ENCODE peak calls at places on chromosomes 5 and 9, in ten cellular contexts. V is CD4-positive, alpha-beta memory T cell; L is colonic mucosa; D is prostate gland; H is A549; U is stomach; F is effector memory CD4-positive, alpha-beta T cell; G is spleen; O is OCI-LY7; E is Peyer's patch. I is an unnamed sample.

GRCh38 chr5:90944116-90944515 is 385.5 kb downstream of the ADGRV1 start:
- DNase-seq in U (no peak), H (no peak), F (no peak), V (no peak), D (no peak), L (no peak), O (no peak), E (no peak), G (no peak), I (no peak)

GRCh38 chr9:89817186-89817960 is 212.6 kb downstream of the GADD45G start:
- DNase-seq in O (no peak), E (no peak), L (no peak), V (no peak), F (no peak), U (no peak), D (no peak), G (peak; percentile 74), H (no peak), I (no peak)

GRCh38 chr5:58759745-58760144 is 176.9 kb downstream of the RAB3C start:
- DNase-seq in G (no peak), H (no peak), V (no peak), E (no peak), U (no peak), O (no peak), F (no peak), L (no peak), D (no peak), I (peak; percentile 51)

GRCh38 chr9:99373912-99374311 is 151.8 kb downstream of the SEC61B start:
- DNase-seq in E (no peak), H (no peak), V (no peak), F (no peak), D (no peak), G (no peak), O (no peak), L (no peak), U (no peak), I (no peak)

GRCh38 chr9:92504881-92505280 is 22.6 kb upstream of the ASPN start:
- DNase-seq in L (no peak), F (no peak), O (no peak), D (no peak), V (no peak), G (no peak), U (no peak), E (no peak), H (no peak), I (no peak)

GRCh38 chr9:79246170-79246569 is 325.6 kb upstream of the TLE4 start:
- DNase-seq in H (no peak), G (no peak), E (no peak), V (no peak), D (no peak), F (no peak), L (no peak), O (no peak), U (no peak), I (no peak)

GRCh38 chr5:172420215-172420934 is 34.0 kb downstream of the SH3PXD2B start:
- DNase-seq in V (no peak), H (peak; percentile 90), E (no peak), D (peak; percentile 74), O (peak; percentile 27), L (peak; percentile 92), F (no peak), U (peak; percentile 64), G (no peak), I (peak; percentile 99)

GRCh38 chr9:84266087-84266561 is 74.4 kb downstream of the SLC28A3 start:
- DNase-seq in F (no peak), U (no peak), H (peak; percentile 19), V (no peak), E (no peak), L (peak; percentile 20), D (no peak), O (no peak), G (no peak), I (peak; percentile 85)

GRCh38 chr5:138850854-138851253 is 24.3 kb downstream of the LRRTM2 start:
- DNase-seq in D (no peak), U (no peak), V (no peak), L (no peak), O (no peak), H (no peak), G (no peak), E (no peak), F (no peak), I (no peak)

GRCh38 chr5:146079695-146080361 is 25.5 kb downstream of the PLAC8L1 start:
- DNase-seq in V (no peak), F (no peak), G (no peak), D (no peak), E (no peak), U (no peak), L (no peak), O (no peak), H (no peak), I (no peak)

GRCh38 chr5:31186672-31187267 is 6.7 kb upstream of the CDH6 start:
- DNase-seq in E (no peak), U (no peak), G (no peak), D (no peak), H (peak; percentile 38), O (peak; percentile 40), L (no peak), V (no peak), F (no peak), I (peak; percentile 64)

GRCh38 chr9:100581661-100582060 is 3.8 kb downstream of the CAVIN4 start:
- DNase-seq in H (no peak), F (no peak), V (no peak), D (no peak), E (no peak), L (no peak), O (no peak), U (no peak), G (no peak), I (no peak)

GRCh38 chr5:32961066-32961429 is 249.9 kb downstream of the NPR3 start:
- DNase-seq in G (no peak), U (no peak), V (no peak), F (no peak), E (no peak), H (no peak), L (no peak), O (no peak), D (no peak), I (no peak)

GRCh38 chr9:94927762-94928158 is 201.3 kb downstream of the AOPEP start:
- DNase-seq in H (no peak), G (no peak), L (no peak), E (no peak), D (no peak), F (no peak), U (no peak), V (no peak), O (no peak), I (no peak)

GRCh38 chr9:94926457-94926852 is 200.0 kb downstream of the AOPEP start:
- DNase-seq in F (no peak), O (no peak), E (no peak), D (no peak), U (no peak), H (no peak), L (peak; percentile 53), G (no peak), V (no peak), I (no peak)

GRCh38 chr9:94928271-94928670 is 201.8 kb downstream of the AOPEP start:
- DNase-seq in V (no peak), G (no peak), F (no peak), D (no peak), L (no peak), U (no peak), H (no peak), O (no peak), E (no peak), I (no peak)

GRCh38 chr9:94927048-94927761 is 200.7 kb downstream of the AOPEP start:
- DNase-seq in V (no peak), E (no peak), D (no peak), U (no peak), F (no peak), L (no peak), G (no peak), O (no peak), H (no peak), I (no peak)

GRCh38 chr9:94925751-94926456 is 199.4 kb downstream of the AOPEP start:
- DNase-seq in U (no peak), L (peak; percentile 59), D (peak; percentile 66), O (no peak), F (no peak), H (peak; percentile 48), V (no peak), G (no peak), E (no peak), I (no peak)
- H3K4me1 ChIP-seq in U (peaks cover 30% of the 10 kb centered on the region), L (peaks cover 7% of the 10 kb centered on the region), D (peaks cover 2% of the 10 kb centered on the region), O (peaks cover 11% of the 10 kb centered on the region), F (no peaks in the 10 kb centered on the region), H (peaks cover 59% of the 10 kb centered on the region), V (no peaks in the 10 kb centered on the region), G (peaks cover 21% of the 10 kb centered on the region), E (no peaks in the 10 kb centered on the region), I (no peaks in the 10 kb centered on the region)

DNA sequence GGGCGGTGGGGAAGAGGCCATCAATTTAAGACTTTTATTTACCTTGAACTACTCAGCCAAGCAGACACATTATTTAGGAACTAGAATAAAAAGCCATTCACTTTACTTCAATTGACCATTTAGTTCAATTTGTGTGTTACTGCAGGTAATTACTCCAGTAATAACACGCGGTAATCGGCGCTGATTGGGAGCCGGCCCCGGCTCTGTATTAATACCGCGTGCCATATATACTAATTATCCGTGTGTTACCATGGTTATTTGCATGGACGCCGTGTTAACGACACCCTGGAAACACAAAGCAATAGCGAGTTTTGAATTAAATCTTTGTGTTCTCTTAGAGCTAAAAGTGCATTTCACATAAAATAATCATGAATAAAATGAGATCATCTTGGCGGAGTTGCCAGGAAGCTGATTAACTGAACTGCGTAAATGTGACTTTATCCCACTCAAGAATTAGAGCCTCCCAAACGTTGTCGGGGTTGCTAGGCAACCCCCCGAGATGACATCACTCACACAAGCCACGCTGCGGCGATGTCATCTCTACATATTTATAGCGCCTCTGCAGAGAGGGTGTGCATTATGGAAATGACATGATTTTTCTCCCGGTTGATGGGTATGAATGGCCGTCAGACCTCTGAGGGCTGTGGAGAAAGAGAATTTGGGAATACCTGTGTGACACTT is 41.4 kb upstream of the RNU6ATAC start:
- DNase-seq in O (no peak), E (no peak), U (no peak), F (no peak), H (no peak), D (no peak), L (peak; percentile 47), G (peak; percentile 44), V (no peak), I (no peak)
- H3K27ac ChIP-seq in O (no peak overlapping the region), E (no peak overlapping the region), U (peak overlapping the region; percentile 8), F (no peak overlapping the region), H (no peak overlapping the region), D (no peak overlapping the region), L (no peak overlapping the region), G (peak overlapping the region; percentile 69), V (no peak overlapping the region), I (no peak overlapping the region)

GRCh38 chr5:2758632-2759031 is 7.2 kb upstream of the IRX2 start:
- DNase-seq in G (no peak), F (no peak), U (no peak), L (no peak), H (no peak), V (no peak), E (no peak), O (no peak), D (no peak), I (no peak)
- H3K4me1 ChIP-seq in G (peaks cover 27% of the 10 kb centered on the region), F (peaks cover 3% of the 10 kb centered on the region), U (peaks cover 13% of the 10 kb centered on the region), L (no peaks in the 10 kb centered on the region), H (peaks cover 4% of the 10 kb centered on the region), V (no peaks in the 10 kb centered on the region), E (no peaks in the 10 kb centered on the region), O (no peaks in the 10 kb centered on the region), D (no peaks in the 10 kb centered on the region), I (no peaks in the 10 kb centered on the region)

DNA sequence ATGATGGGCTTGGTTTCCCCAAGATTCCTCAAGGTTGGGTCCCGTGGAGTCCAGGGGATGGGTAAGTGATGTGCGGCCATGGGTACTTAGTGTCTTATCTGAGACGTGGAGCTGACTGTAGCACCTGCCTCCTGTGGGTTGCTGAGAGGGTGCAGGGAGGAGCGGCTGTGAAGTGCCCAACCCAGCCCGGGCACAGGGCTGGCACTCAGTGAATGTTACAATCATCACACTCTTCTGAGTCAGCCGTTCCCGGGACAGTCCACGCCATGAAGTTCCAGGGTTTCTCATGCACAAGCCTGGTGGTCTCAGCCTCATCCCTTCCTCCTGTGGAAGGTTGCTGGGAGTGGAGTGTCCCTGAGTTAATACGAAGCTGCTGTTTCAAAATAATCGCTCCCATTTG is 29.1 kb downstream of the NTNG2 start:
- DNase-seq in O (no peak), E (no peak), D (no peak), H (no peak), F (no peak), G (no peak), V (no peak), L (no peak), U (no peak), I (no peak)
- H3K27ac ChIP-seq in O (no peak overlapping the region), E (no peak overlapping the region), D (no peak overlapping the region), H (no peak overlapping the region), F (no peak overlapping the region), G (no peak overlapping the region), V (no peak overlapping the region), L (no peak overlapping the region), U (no peak overlapping the region), I (no peak overlapping the region)

I was measured in small intestine.